ENCODE peak calls at places on chromosome 5, in eight cellular contexts. W, O, G, H, F, Q, C and S are unnamed samples. For H3K4me1, the result is how much of the 10 kb centered on the place peaks cover.

GRCh38 chr5:177515580-177515979 is 1.2 kb downstream of the DDX41 start:
- DNase-seq in W (no peak), O (no peak), G (no peak), H (no peak), F (no peak), Q (no peak), C (no peak), S (no peak)

GRCh38 chr5:172816887-172817418 is 17.1 kb upstream of the ERGIC1 start:
- DNase-seq in W (peak), O (peak), G (no peak), H (peak), F (no peak), Q (peak), C (no peak), S (peak)

GRCh38 chr5:26388946-26389345 is 649.4 kb downstream of the CDH9 start:
- DNase-seq in W (no peak), O (peak), G (no peak), H (no peak), F (no peak), Q (peak), C (no peak), S (no peak)

GRCh38 chr5:29197636-29198035 is 1995.8 kb upstream of the CDH6 start:
- DNase-seq in W (no peak), O (peak), G (no peak), H (no peak), F (no peak), Q (peak), C (no peak), S (no peak)

GRCh38 chr5:132046915-132047314 is 13.5 kb upstream of the IL3 start:
- DNase-seq in W (no peak), O (no peak), G (no peak), H (peak), F (no peak), Q (no peak), C (no peak), S (no peak)

GRCh38 chr5:19534751-19535150 is 453.2 kb downstream of the CDH18 start:
- DNase-seq in W (no peak), O (peak), G (no peak), H (no peak), F (no peak), Q (peak), C (no peak), S (no peak)

GRCh38 chr5:39599721-39600431 is 175.1 kb upstream of the DAB2 start:
- DNase-seq in W (no peak), O (peak), G (no peak), H (no peak), F (no peak), Q (peak), C (no peak), S (peak)

GRCh38 chr5:168420461-168420860 is 65.8 kb upstream of the RARS1 start:
- DNase-seq in W (no peak), O (no peak), G (no peak), H (no peak), F (no peak), Q (no peak), C (no peak), S (no peak)

GRCh38 chr5:168288349-168289245 is 2.8 kb upstream of the WWC1 start:
- DNase-seq in W (no peak), O (peak), G (peak), H (peak), F (peak), Q (peak), C (peak), S (no peak)

GRCh38 chr5:104179057-104179456 is 616.5 kb upstream of the NUDT12 start:
- DNase-seq in W (no peak), O (peak), G (peak), H (peak), F (no peak), Q (peak), C (peak), S (peak)

GRCh38 chr5:31794009-31794408 is 155.1 kb downstream of the PDZD2 start:
- DNase-seq in W (no peak), O (no peak), G (no peak), H (no peak), F (no peak), Q (no peak), C (no peak), S (no peak)

GRCh38 chr5:171702391-171702790 is 83.2 kb upstream of the SMIM23 start:
- DNase-seq in W (no peak), O (no peak), G (no peak), H (peak), F (no peak), Q (no peak), C (no peak), S (no peak)

GRCh38 chr5:96876292-96876850 is at the start of gene ERAP2:
- DNase-seq in W (no peak), O (peak), G (no peak), H (no peak), F (no peak), Q (peak), C (no peak), S (no peak)

GRCh38 chr5:139287890-139288635 is 5.5 kb upstream of the MATR3 start:
- DNase-seq in W (no peak), O (peak), G (no peak), H (no peak), F (no peak), Q (no peak), C (no peak), S (no peak)

GRCh38 chr5:156295434-156295833 is 31.5 kb upstream of the SGCD start:
- DNase-seq in W (no peak), O (no peak), G (no peak), H (no peak), F (no peak), Q (no peak), C (no peak), S (peak)

GRCh38 chr5:10536511-10536910 is 27.4 kb upstream of the ANKRD33B start:
- DNase-seq in W (no peak), O (no peak), G (no peak), H (no peak), F (no peak), Q (no peak), C (no peak), S (no peak)

GRCh38 chr5:148697177-148697820 is 43.0 kb upstream of the HTR4 start:
- DNase-seq in W (peak), O (peak), G (no peak), H (no peak), F (no peak), Q (peak), C (no peak), S (no peak)

GRCh38 chr5:127919006-127919796 is 164.4 kb upstream of the SLC12A2 start:
- DNase-seq in W (no peak), O (no peak), G (no peak), H (no peak), F (peak), Q (no peak), C (no peak), S (no peak)

GRCh38 chr5:137305971-137306592 is 193.0 kb downstream of the SPOCK1 start:
- DNase-seq in W (no peak), O (no peak), G (no peak), H (no peak), F (no peak), Q (no peak), C (no peak), S (no peak)

GRCh38 chr5:170513856-170514255 is 10.0 kb downstream of the KCNIP1 start:
- DNase-seq in W (no peak), O (no peak), G (no peak), H (no peak), F (no peak), Q (no peak), C (no peak), S (no peak)

GRCh38 chr5:73652391-73652790 is 26.4 kb downstream of the ARHGEF28 start:
- DNase-seq in W (no peak), O (peak), G (no peak), H (no peak), F (no peak), Q (no peak), C (no peak), S (no peak)

GRCh38 chr5:143376911-143377838 is 26.3 kb downstream of the NR3C1 start:
- DNase-seq in W (no peak), O (peak), G (no peak), H (peak), F (no peak), Q (peak), C (no peak), S (peak)

GRCh38 chr5:132327278-132327959 is 33.2 kb downstream of the SLC22A4 start:
- DNase-seq in W (no peak), O (no peak), G (no peak), H (no peak), F (no peak), Q (peak), C (no peak), S (no peak)

GRCh38 chr5:73780297-73781080 is 154.5 kb downstream of the ARHGEF28 start:
- DNase-seq in W (no peak), O (no peak), G (no peak), H (no peak), F (peak), Q (no peak), C (no peak), S (no peak)

GRCh38 chr5:129541648-129542251 is 81.7 kb downstream of the ADAMTS19 start:
- DNase-seq in W (no peak), O (peak), G (no peak), H (no peak), F (no peak), Q (peak), C (no peak), S (no peak)

GRCh38 chr5:141564216-141564692 is 54.5 kb downstream of the DIAPH1 start:
- DNase-seq in W (peak), O (peak), G (peak), H (peak), F (peak), Q (peak), C (peak), S (peak)

GRCh38 chr5:157283434-157283833 is 17.5 kb downstream of the CYFIP2 start:
- DNase-seq in W (no peak), O (no peak), G (no peak), H (no peak), F (no peak), Q (no peak), C (no peak), S (no peak)

GRCh38 chr5:4868140-4868735 is 271.9 kb upstream of the ADAMTS16 start:
- DNase-seq in W (no peak), O (peak), G (peak), H (peak), F (no peak), Q (peak), C (peak), S (peak)

GRCh38 chr5:170923910-170924620 is 62.2 kb downstream of the RANBP17 start:
- DNase-seq in W (no peak), O (no peak), G (no peak), H (no peak), F (no peak), Q (no peak), C (no peak), S (no peak)

GRCh38 chr5:33410221-33410620 is 30.5 kb upstream of the TARS1 start:
- DNase-seq in W (no peak), O (no peak), G (no peak), H (no peak), F (no peak), Q (no peak), C (no peak), S (no peak)

GRCh38 chr5:149872351-149873040 is 72.1 kb downstream of the PDE6A start:
- DNase-seq in W (no peak), O (no peak), G (no peak), H (no peak), F (peak), Q (no peak), C (no peak), S (no peak)

GRCh38 chr5:143920772-143921171 is 108.8 kb downstream of the HMHB1 start:
- DNase-seq in W (no peak), O (peak), G (no peak), H (no peak), F (no peak), Q (peak), C (no peak), S (no peak)

GRCh38 chr5:93280518-93280917 is 300.5 kb downstream of the NR2F1-AS1 start:
- DNase-seq in W (no peak), O (peak), G (no peak), H (no peak), F (no peak), Q (no peak), C (no peak), S (no peak)

GRCh38 chr5:178349607-178350353 is 117.2 kb upstream of the PHYKPL start:
- DNase-seq in W (no peak), O (no peak), G (no peak), H (no peak), F (no peak), Q (no peak), C (no peak), S (no peak)

GRCh38 chr5:75009559-75010230 is 42.7 kb downstream of the GCNT4 start:
- DNase-seq in W (no peak), O (no peak), G (no peak), H (no peak), F (no peak), Q (no peak), C (no peak), S (no peak)

GRCh38 chr5:75002271-75002670 is 50.1 kb downstream of the GCNT4 start:
- DNase-seq in W (no peak), O (no peak), G (no peak), H (no peak), F (no peak), Q (no peak), C (no peak), S (no peak)

GRCh38 chr5:75006821-75007536 is 45.4 kb downstream of the GCNT4 start:
- DNase-seq in W (no peak), O (no peak), G (no peak), H (no peak), F (no peak), Q (peak), C (no peak), S (no peak)

GRCh38 chr5:75007537-75007847 is 44.9 kb downstream of the GCNT4 start:
- DNase-seq in W (no peak), O (no peak), G (no peak), H (no peak), F (no peak), Q (peak), C (no peak), S (no peak)

DNA sequence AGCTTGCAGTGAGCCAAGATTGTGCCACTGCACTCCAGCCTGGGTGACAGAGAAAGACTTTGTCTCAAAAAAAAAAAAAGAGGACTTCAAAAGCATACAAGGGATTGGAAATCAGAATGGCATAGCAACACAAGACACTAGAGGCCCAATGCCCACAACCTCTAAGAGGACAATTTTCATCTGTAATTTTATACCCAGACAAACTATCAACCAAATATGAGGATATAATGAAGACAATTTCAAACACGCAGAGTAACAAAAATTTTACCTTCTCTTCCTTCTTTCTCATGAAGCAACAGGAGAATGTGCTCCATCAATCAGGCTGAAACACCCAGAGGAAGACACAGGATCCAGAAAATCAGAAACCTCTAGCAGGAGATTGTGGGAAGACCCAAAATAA is 46.8 kb downstream of the GCNT4 start:
- DNase-seq in W (no peak), O (no peak), G (no peak), H (no peak), F (no peak), Q (no peak), C (no peak), S (no peak)
- H3K27ac ChIP-seq in W (no peak), O (no peak), G (no peak), H (no peak), F (no peak), Q (no peak), C (no peak), S (no peak)

GRCh38 chr5:113000466-113000865 is 23.9 kb downstream of the DCP2 start:
- DNase-seq in W (no peak), O (peak), G (no peak), H (no peak), F (no peak), Q (peak), C (no peak), S (no peak)
- H3K4me1 ChIP-seq in W (under half), O (under half), G (under half), H (under half), F (under half), Q (under half), C (under half), S (under half)

GRCh38 chr5:1153428-1153827 is 41.6 kb upstream of the SLC12A7 start:
- DNase-seq in W (no peak), O (no peak), G (no peak), H (no peak), F (no peak), Q (no peak), C (no peak), S (peak)
- H3K27ac ChIP-seq in W (no peak), O (no peak), G (peak), H (no peak), F (no peak), Q (no peak), C (peak), S (peak)

GRCh38 chr5:78591227-78591626 is 57.3 kb downstream of the LHFPL2 start:
- DNase-seq in W (no peak), O (peak), G (no peak), H (no peak), F (no peak), Q (peak), C (peak), S (no peak)
- H3K4me1 ChIP-seq in W (under half), O (half or more), G (half or more), H (under half), F (under half), Q (under half), C (under half), S (under half)

GRCh38 chr5:124871299-124871698 is 124.9 kb upstream of the ZNF608 start:
- DNase-seq in W (no peak), O (no peak), G (no peak), H (no peak), F (no peak), Q (peak), C (no peak), S (no peak)

GRCh38 chr5:124867064-124867707 is 120.7 kb upstream of the ZNF608 start:
- DNase-seq in W (no peak), O (no peak), G (no peak), H (no peak), F (no peak), Q (peak), C (no peak), S (no peak)

GRCh38 chr5:124868661-124869060 is 122.2 kb upstream of the ZNF608 start:
- DNase-seq in W (no peak), O (no peak), G (no peak), H (no peak), F (no peak), Q (peak), C (no peak), S (no peak)

GRCh38 chr5:124870070-124870469 is 123.6 kb upstream of the ZNF608 start:
- DNase-seq in W (no peak), O (no peak), G (no peak), H (no peak), F (no peak), Q (peak), C (no peak), S (no peak)

GRCh38 chr5:124869481-124870033 is 123.1 kb upstream of the ZNF608 start:
- DNase-seq in W (no peak), O (no peak), G (no peak), H (no peak), F (no peak), Q (no peak), C (no peak), S (no peak)
- H3K27ac ChIP-seq in W (peak), O (no peak), G (no peak), H (no peak), F (no peak), Q (no peak), C (no peak), S (no peak)

DNA sequence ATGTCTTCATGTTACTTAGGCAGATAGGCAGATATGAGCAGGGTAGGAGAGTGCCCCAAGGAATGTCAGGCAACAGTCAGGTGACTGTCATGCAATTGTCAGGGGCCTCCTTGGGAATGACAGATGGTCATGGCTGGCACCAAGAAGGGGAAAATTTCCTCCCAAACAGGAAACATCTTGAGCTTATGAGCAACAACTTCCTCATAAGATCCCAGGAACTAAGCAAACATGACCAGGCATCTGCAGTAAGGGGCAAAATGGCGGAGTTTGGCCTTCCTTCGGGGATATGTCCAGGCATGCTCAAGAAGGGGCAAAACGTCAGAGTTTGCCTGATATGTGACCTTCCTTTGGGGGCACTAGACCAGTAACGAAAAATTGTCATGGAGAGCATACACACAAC is 591.8 kb downstream of the PDE4D start:
- DNase-seq in W (no peak), O (no peak), G (no peak), H (no peak), F (no peak), Q (no peak), C (no peak), S (no peak)
- H3K4me1 ChIP-seq in W (under half), O (under half), G (under half), H (under half), F (under half), Q (under half), C (under half), S (half or more)